ENCODE peak calls at places on chromosomes 16 and 17, in nine cellular contexts. P is transverse colon; Z is neuronal stem cell; K is mesendoderm; C is heart left ventricle; Y is CD4-positive, CD25-positive, alpha-beta regulatory T cell; F is thoracic aorta; T is adrenal gland; L is fibroblast of lung. I is an unnamed sample. For H3K36me3, the result is how much of the 10 kb centered on the place peaks cover.

GRCh38 chr16:54359086-54359485 is 72.5 kb upstream of the IRX3 start:
- DNase-seq in F (no peak), Y (no peak), P (no peak), Z (no peak), C (no peak), L (no peak), T (no peak), K (peak), I (no peak)

GRCh38 chr16:74577882-74578366 is 29.0 kb downstream of the GLG1 start:
- DNase-seq in P (no peak), T (no peak), K (no peak), C (no peak), Y (peak), L (peak), Z (no peak), F (no peak), I (no peak)

GRCh38 chr17:48639136-48639535 is 13.0 kb upstream of the HOXB9 start:
- DNase-seq in F (no peak), T (no peak), Y (no peak), C (no peak), K (no peak), P (peak), Z (no peak), L (no peak), I (no peak)

GRCh38 chr16:31460582-31461002 is 1.3 kb downstream of the ARMC5 start:
- DNase-seq in P (no peak), T (no peak), L (peak), Y (peak), C (no peak), Z (no peak), K (peak), F (no peak), I (peak)

GRCh38 chr17:78873519-78874340 is 29.3 kb downstream of the CEP295NL start:
- DNase-seq in Y (no peak), T (no peak), L (peak), P (no peak), F (no peak), C (no peak), Z (no peak), K (no peak), I (no peak)

GRCh38 chr16:31505483-31505882 is 2.7 kb downstream of the RUSF1 start:
- DNase-seq in P (no peak), F (no peak), Z (no peak), L (no peak), T (no peak), C (no peak), K (no peak), Y (peak), I (no peak)

GRCh38 chr17:78532922-78533640 is 44.1 kb downstream of the DNAH17 start:
- DNase-seq in P (no peak), Z (no peak), C (no peak), L (peak), Y (no peak), T (peak), F (no peak), K (no peak), I (no peak)

GRCh38 chr17:77946900-77947643 is 11.4 kb upstream of the TNRC6C start:
- DNase-seq in L (no peak), C (no peak), P (no peak), Z (no peak), T (no peak), Y (no peak), K (no peak), F (no peak), I (no peak)

GRCh38 chr17:61634942-61635538 is 44.0 kb upstream of the NACA2 start:
- DNase-seq in F (no peak), K (no peak), Y (no peak), P (no peak), L (no peak), Z (no peak), C (no peak), T (no peak), I (no peak)

GRCh38 chr17:76208120-76208519 is 32.2 kb downstream of the RNF157 start:
- DNase-seq in P (no peak), L (no peak), K (no peak), T (no peak), F (no peak), C (no peak), Z (no peak), Y (peak), I (no peak)

GRCh38 chr16:79476580-79476979 is 124.0 kb downstream of the MAF start:
- DNase-seq in Y (no peak), K (no peak), P (no peak), T (no peak), L (no peak), F (no peak), C (no peak), Z (no peak), I (no peak)

GRCh38 chr17:82613283-82614094 is 34.8 kb downstream of the WDR45B start:
- DNase-seq in L (no peak), Z (no peak), K (peak), F (no peak), P (no peak), C (peak), Y (no peak), T (no peak), I (no peak)

GRCh38 chr17:67032382-67032781 is 12.0 kb upstream of the CACNG1 start:
- DNase-seq in L (no peak), Y (no peak), P (no peak), F (no peak), Z (no peak), T (no peak), C (no peak), K (no peak), I (no peak)

GRCh38 chr17:5714993-5715392 is 130.7 kb upstream of the NLRP1 start:
- DNase-seq in P (no peak), T (no peak), F (no peak), Y (no peak), C (no peak), K (no peak), Z (no peak), L (no peak), I (no peak)
- H3K36me3 ChIP-seq in P (under half), T (under half), F (under half), Y (under half), C (under half), K (under half), Z (under half), L (under half), I (under half)

DNA sequence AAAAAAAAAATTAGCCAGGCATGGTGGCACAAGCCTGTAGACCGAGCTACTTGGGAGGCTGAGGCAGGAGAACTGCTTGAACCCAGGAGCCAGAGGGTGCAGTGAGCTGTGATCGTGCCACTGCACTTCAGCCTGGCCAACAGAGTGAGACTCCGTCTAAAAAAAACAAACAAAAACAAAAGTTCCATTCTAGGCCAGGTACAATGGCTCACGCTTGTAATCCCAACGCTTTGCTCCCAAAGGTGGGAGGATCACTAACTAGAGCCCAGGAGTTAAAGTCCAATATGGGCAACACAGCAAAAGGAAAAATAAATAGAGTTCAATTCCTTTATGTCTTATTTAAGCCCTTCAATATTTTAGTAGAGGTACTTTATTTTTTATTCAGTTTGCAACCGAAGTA is 47.5 kb downstream of the CNOT1 start:
- DNase-seq in Y (no peak), K (no peak), T (no peak), C (no peak), P (no peak), F (no peak), Z (no peak), L (no peak), I (no peak)
- H3K36me3 ChIP-seq in Y (half or more), K (under half), T (under half), C (half or more), P (under half), F (half or more), Z (under half), L (under half), I (under half)

GRCh38 chr17:45385331-45385997 is 47.2 kb downstream of the ARHGAP27 start:
- DNase-seq in C (peak), Y (peak), T (peak), Z (peak), F (no peak), L (peak), K (peak), P (peak), I (peak)

GRCh38 chr17:45384800-45385262 is 47.8 kb downstream of the ARHGAP27 start:
- DNase-seq in C (no peak), T (no peak), L (no peak), K (peak), Y (no peak), P (no peak), Z (no peak), F (no peak), I (no peak)

GRCh38 chr17:45387739-45388138 is 44.9 kb downstream of the ARHGAP27 start:
- DNase-seq in K (no peak), L (no peak), P (no peak), Z (no peak), T (no peak), F (no peak), C (no peak), Y (no peak), I (no peak)

GRCh38 chr17:45384047-45384799 is 48.4 kb downstream of the ARHGAP27 start:
- DNase-seq in C (no peak), P (no peak), T (no peak), L (no peak), K (no peak), Z (no peak), Y (no peak), F (no peak), I (no peak)

GRCh38 chr17:45386180-45386579 is 46.5 kb downstream of the ARHGAP27 start:
- DNase-seq in T (no peak), Y (no peak), F (no peak), L (no peak), Z (no peak), C (no peak), P (no peak), K (no peak), I (no peak)
- H3K36me3 ChIP-seq in T (under half), Y (under half), F (under half), L (under half), Z (under half), C (under half), P (under half), K (under half), I (under half)

GRCh38 chr16:1745181-1745899 is 26.0 kb downstream of the NME3 start:
- DNase-seq in C (no peak), K (peak), F (no peak), Y (no peak), T (no peak), Z (no peak), L (no peak), P (no peak), I (no peak)

GRCh38 chr16:1747934-1748333 is 23.4 kb downstream of the NME3 start:
- DNase-seq in L (no peak), F (no peak), Y (no peak), Z (no peak), P (no peak), C (no peak), K (no peak), T (no peak), I (no peak)

GRCh38 chr16:1744338-1744840 is 27.0 kb downstream of the NME3 start:
- DNase-seq in L (no peak), P (no peak), F (no peak), T (no peak), Y (no peak), K (no peak), C (no peak), Z (no peak), I (no peak)

GRCh38 chr16:1745900-1746692 is 25.2 kb downstream of the NME3 start:
- DNase-seq in T (no peak), C (no peak), L (peak), P (no peak), Y (no peak), F (no peak), Z (no peak), K (peak), I (no peak)

DNA sequence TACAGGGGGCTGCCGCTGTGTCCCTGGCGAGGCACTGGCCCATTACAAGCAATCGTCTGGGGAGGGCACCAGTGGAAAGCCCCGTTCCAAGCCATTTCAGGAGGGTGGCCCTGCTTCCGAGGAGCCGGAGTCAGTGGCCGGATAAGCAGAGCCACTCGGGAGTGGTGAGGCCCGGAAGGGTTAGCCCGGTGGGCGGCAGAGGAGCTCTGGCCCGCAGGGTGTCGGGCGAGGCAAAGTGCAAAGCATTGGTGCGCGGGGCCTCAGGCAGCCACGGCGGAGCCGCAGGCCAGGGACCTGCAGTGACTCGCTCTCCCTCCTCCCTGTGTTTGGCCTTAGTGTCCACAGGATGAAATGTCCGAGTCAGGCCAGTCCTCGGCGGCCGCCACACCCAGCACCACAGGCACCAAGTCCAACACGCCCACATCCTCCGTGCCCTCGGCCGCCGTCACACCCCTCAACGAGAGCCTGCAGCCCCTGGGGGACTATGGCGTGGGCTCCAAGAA is 24.6 kb downstream of the NME3 start:
- DNase-seq in C (no peak), Y (no peak), T (no peak), K (no peak), L (no peak), Z (no peak), P (no peak), F (no peak), I (no peak)
- H3K36me3 ChIP-seq in C (half or more), Y (half or more), T (under half), K (under half), L (under half), Z (under half), P (under half), F (under half), I (under half)

GRCh38 chr17:6772016-6772415 is 4.0 kb upstream of the FBXO39 start:
- DNase-seq in T (no peak), F (no peak), C (no peak), P (no peak), L (no peak), K (no peak), Y (no peak), Z (no peak), I (no peak)

DNA sequence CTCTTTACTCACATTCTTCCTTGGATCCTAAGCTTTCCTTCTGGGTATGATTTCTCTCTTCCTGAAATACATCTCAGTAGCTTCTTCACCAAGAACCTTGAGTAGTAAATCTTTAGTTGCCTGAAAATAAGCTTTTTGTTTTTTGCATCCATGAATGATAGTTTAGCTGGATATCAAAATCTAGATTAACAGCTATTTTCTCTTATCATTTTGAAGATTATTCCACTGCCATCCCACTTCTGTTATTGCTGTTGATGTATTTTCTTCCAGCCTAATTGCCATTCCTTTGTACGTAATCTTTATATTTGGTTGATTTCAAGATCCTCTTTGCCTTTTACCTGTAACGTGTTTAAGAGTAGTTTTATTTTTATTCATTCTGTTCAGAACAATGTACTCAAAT is 7.6 kb upstream of the FBXO39 start:
- DNase-seq in C (no peak), P (no peak), Z (no peak), K (no peak), Y (no peak), F (no peak), T (no peak), L (no peak), I (no peak)
- H3K36me3 ChIP-seq in C (half or more), P (under half), Z (under half), K (under half), Y (half or more), F (half or more), T (under half), L (under half), I (half or more)

I was measured in naive thymus-derived CD4-positive, alpha-beta T cell.